ENCODE peak calls at places on chromosomes 16 and 17, in six cellular contexts. A is ovary, Y is heart left ventricle, P is thoracic aorta, F is cardiac muscle cell, M is transverse colon. K is an unnamed sample.

GRCh38 chr17:52505601-52506000 is 347.1 kb upstream of the CA10 start:
- DNase-seq in M (no peak), P (no peak), F (no peak), Y (no peak), A (no peak), K (no peak)

GRCh38 chr16:2056681-2057407 is 9.1 kb downstream of the TSC2 start:
- DNase-seq in Y (no peak), F (no peak), A (no peak), M (no peak), P (no peak), K (no peak)

GRCh38 chr17:65855245-65855644 is 293.8 kb upstream of the AXIN2 start:
- DNase-seq in F (no peak), A (no peak), Y (no peak), M (no peak), P (no peak), K (no peak)

GRCh38 chr17:68346448-68346847 is 55.2 kb downstream of the ARSG start:
- DNase-seq in M (peak), F (no peak), A (no peak), Y (peak), P (no peak), K (no peak)

GRCh38 chr17:6603746-6604325 is 36.7 kb downstream of the KIAA0753 start:
- DNase-seq in F (no peak), A (peak), M (no peak), Y (no peak), P (no peak), K (no peak)

GRCh38 chr17:83200231-83200699 is 120.9 kb downstream of the METRNL start:
- DNase-seq in A (peak), F (no peak), P (peak), M (peak), Y (peak), K (peak)

GRCh38 chr16:20851601-20852000 is 45.3 kb downstream of the REXO5 start:
- DNase-seq in Y (peak), P (peak), M (peak), A (peak), F (peak), K (no peak)

GRCh38 chr17:82097187-82097918 is 683 bp downstream of the FASN start:
- DNase-seq in Y (peak), P (no peak), A (peak), F (peak), M (peak), K (peak)

GRCh38 chr17:77160877-77161530 is 20.2 kb downstream of the SEC14L1 start:
- DNase-seq in Y (no peak), P (no peak), M (no peak), F (no peak), A (no peak), K (no peak)

GRCh38 chr16:79171504-79172240 is 428.9 kb downstream of the MAF start:
- DNase-seq in A (no peak), P (no peak), F (peak), M (no peak), Y (no peak), K (no peak)

GRCh38 chr17:65074778-65075250 is 18.3 kb upstream of the GNA13 start:
- DNase-seq in F (peak), A (peak), M (peak), Y (peak), P (no peak), K (no peak)

GRCh38 chr16:30793508-30794069 is 6.6 kb upstream of the ZNF629 start:
- DNase-seq in P (no peak), M (no peak), A (no peak), F (no peak), Y (no peak), K (no peak)

GRCh38 chr17:40810505-40810904 is 10.7 kb upstream of the KRT28 start:
- DNase-seq in Y (no peak), A (no peak), F (no peak), P (no peak), M (no peak), K (no peak)

GRCh38 chr16:66360624-66361324 is 5.7 kb upstream of the CDH5 start:
- DNase-seq in A (no peak), P (no peak), M (no peak), Y (peak), F (no peak), K (no peak)

GRCh38 chr17:42071810-42072209 is 21.4 kb upstream of the C17orf113 start:
- DNase-seq in Y (no peak), F (no peak), A (no peak), M (no peak), P (no peak), K (no peak)

GRCh38 chr16:12458591-12459400 is 344.9 kb downstream of the CPPED1 start:
- DNase-seq in Y (peak), F (no peak), P (no peak), M (peak), A (no peak), K (no peak)

GRCh38 chr17:7019839-7020519 is 2.9 kb upstream of the BCL6B start:
- DNase-seq in A (peak), M (peak), Y (peak), P (no peak), F (peak), K (peak)

GRCh38 chr16:71526111-71526998 is at the start of gene CHST4:
- DNase-seq in M (no peak), Y (no peak), A (no peak), P (no peak), F (peak), K (peak)

GRCh38 chr16:35152067-35152627 is 1692.7 kb downstream of the TP53TG3F start:
- DNase-seq in A (no peak), Y (no peak), F (no peak), P (no peak), M (no peak), K (no peak)

GRCh38 chr16:70257391-70257790 is 5.7 kb upstream of the EXOSC6 start:
- DNase-seq in F (no peak), M (no peak), P (no peak), A (no peak), Y (no peak), K (no peak)

GRCh38 chr16:75029854-75030253 is 31.0 kb downstream of the ZNRF1 start:
- DNase-seq in P (no peak), A (no peak), Y (no peak), F (no peak), M (no peak), K (no peak)

GRCh38 chr17:34542700-34543336 is 36.6 kb upstream of the TMEM132E start:
- DNase-seq in F (peak), P (no peak), Y (no peak), M (peak), A (no peak), K (peak)

GRCh38 chr17:2961446-2961845 is 102.0 kb downstream of the OR1D5 start:
- DNase-seq in Y (no peak), P (no peak), M (no peak), A (no peak), F (no peak), K (no peak)

GRCh38 chr16:72530434-72530833 is 358.5 kb upstream of the PMFBP1 start:
- DNase-seq in A (no peak), M (no peak), F (no peak), Y (no peak), P (no peak), K (no peak)

GRCh38 chr17:8060274-8060673 is 21.4 kb downstream of the ALOX15B start:
- DNase-seq in M (peak), P (no peak), A (no peak), F (peak), Y (no peak), K (peak)

GRCh38 chr16:74107795-74108610 is 188.6 kb upstream of the PSMD7 start:
- DNase-seq in M (peak), F (peak), P (no peak), A (no peak), Y (no peak), K (peak)

GRCh38 chr17:8621585-8621984 is 8.9 kb downstream of the MYH10 start:
- DNase-seq in A (no peak), F (no peak), M (no peak), P (no peak), Y (no peak), K (no peak)

GRCh38 chr16:11470676-11471415 is 115.9 kb downstream of the LITAF start:
- DNase-seq in P (no peak), F (no peak), Y (no peak), A (no peak), M (no peak), K (no peak)

GRCh38 chr16:57356547-57356946 is 2.0 kb upstream of the CCL22 start:
- DNase-seq in P (no peak), Y (no peak), A (no peak), M (no peak), F (no peak), K (no peak)

GRCh38 chr17:4998027-4998665 is 396 bp downstream of the KIF1C start:
- DNase-seq in P (no peak), A (peak), Y (peak), M (peak), F (peak), K (peak)

GRCh38 chr16:49639739-49640388 is 216.0 kb downstream of the ZNF423 start:
- DNase-seq in Y (peak), M (no peak), F (peak), P (no peak), A (peak), K (no peak)

GRCh38 chr16:77897038-77897437 is 108.7 kb downstream of the VAT1L start:
- DNase-seq in P (no peak), Y (no peak), F (no peak), A (no peak), M (no peak), K (no peak)

GRCh38 chr16:77897831-77898540 is 109.6 kb downstream of the VAT1L start:
- DNase-seq in A (no peak), F (no peak), M (no peak), Y (no peak), P (no peak), K (no peak)

GRCh38 chr16:77896357-77896972 is 108.1 kb downstream of the VAT1L start:
- DNase-seq in Y (no peak), P (no peak), A (no peak), M (no peak), F (peak), K (peak)

GRCh38 chr16:77890075-77890474 is 101.7 kb downstream of the VAT1L start:
- DNase-seq in F (no peak), M (no peak), P (no peak), Y (no peak), A (no peak), K (no peak)

GRCh38 chr16:77894054-77894632 is 105.8 kb downstream of the VAT1L start:
- DNase-seq in Y (no peak), M (no peak), A (no peak), P (no peak), F (no peak), K (no peak)
- TF ChIP-seq CTCF in Y (no peak), M (no peak), A (no peak), P (no peak), F (no peak), K (no peak)

GRCh38 chr16:13956635-13957196 is 36.8 kb downstream of the ERCC4 start:
- DNase-seq in M (no peak), P (no peak), F (no peak), Y (no peak), A (no peak), K (no peak)
- H3K4me3 ChIP-seq in M (no peak), P (peak), F (no peak), Y (peak), A (peak), K (no peak)

GRCh38 chr17:27623578-27623977 is 7.4 kb upstream of the LGALS9 start:
- DNase-seq in P (no peak), A (no peak), Y (no peak), M (no peak), F (no peak), K (no peak)
- H3K27ac ChIP-seq in P (no peak), A (no peak), Y (no peak), M (no peak), F (no peak), K (peak)

DNA sequence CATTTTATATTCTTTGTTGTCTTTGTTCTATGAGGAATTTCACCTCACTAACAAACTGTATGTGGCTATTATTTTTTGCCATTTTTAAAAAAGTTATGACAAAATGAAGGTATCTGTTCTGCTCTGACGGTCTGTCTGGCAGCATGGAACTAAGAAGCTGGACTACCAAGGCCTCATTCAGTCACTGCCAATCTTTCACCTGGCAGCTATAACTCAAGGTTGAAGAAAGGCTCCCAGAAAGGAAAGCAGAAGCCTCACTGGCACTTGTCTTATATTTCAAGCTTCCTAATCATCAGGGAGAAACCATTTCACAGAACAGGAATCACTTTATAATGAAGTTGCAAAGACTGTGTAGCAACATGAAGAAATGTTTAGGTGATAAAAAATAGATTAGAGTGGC is 18.7 kb upstream of the SLC6A4 start:
- DNase-seq in P (no peak), M (no peak), A (no peak), Y (no peak), F (no peak), K (no peak)
- TF ChIP-seq CTCF in P (no peak), M (no peak), A (no peak), Y (no peak), F (no peak), K (no peak)

GRCh38 chr16:27429981-27430441 is 28.0 kb downstream of the IL21R start:
- DNase-seq in F (no peak), P (no peak), Y (no peak), A (no peak), M (no peak), K (no peak)

GRCh38 chr16:27430512-27430911 is 28.5 kb downstream of the IL21R start:
- DNase-seq in M (no peak), Y (no peak), P (no peak), A (no peak), F (no peak), K (no peak)

GRCh38 chr16:27430923-27431484 is 29.0 kb downstream of the IL21R start:
- DNase-seq in A (no peak), Y (no peak), P (no peak), F (no peak), M (no peak), K (no peak)

GRCh38 chr16:27428035-27428785 is 26.2 kb downstream of the IL21R start:
- DNase-seq in F (no peak), Y (no peak), P (no peak), A (no peak), M (no peak), K (no peak)

GRCh38 chr16:27429330-27429871 is 27.4 kb downstream of the IL21R start:
- DNase-seq in P (no peak), M (no peak), F (no peak), A (no peak), Y (no peak), K (no peak)
- H3K4me3 ChIP-seq in P (no peak), M (no peak), F (no peak), A (no peak), Y (no peak), K (no peak)

GRCh38 chr17:57088298-57088697 is 3.3 kb downstream of the AKAP1 start:
- DNase-seq in Y (no peak), A (no peak), F (no peak), P (no peak), M (no peak), K (peak)

GRCh38 chr17:57084361-57084801 is 665 bp upstream of the AKAP1 start:
- DNase-seq in Y (no peak), M (no peak), F (no peak), A (no peak), P (no peak), K (no peak)

GRCh38 chr17:57085448-57086068 is 512 bp downstream of the AKAP1 start:
- DNase-seq in P (no peak), F (peak), Y (peak), M (peak), A (peak), K (peak)

GRCh38 chr17:57084802-57085447 is at the start of gene AKAP1:
- DNase-seq in M (peak), F (peak), P (peak), A (peak), Y (peak), K (peak)

GRCh38 chr17:57086069-57086930 is 1.3 kb downstream of the AKAP1 start:
- DNase-seq in A (no peak), M (peak), F (peak), Y (no peak), P (no peak), K (peak)
- H3K27ac ChIP-seq in A (peak), M (peak), F (peak), Y (peak), P (peak), K (peak)

K was measured in WERI-Rb-1.